ENCODE peak calls at places on chromosomes 6 and 20, in nine cellular contexts. One of them, this sample, is unnamed.

GRCh38 chr6:37473364-37474095 is 26.2 kb downstream of the CCDC167 start:
- DNase-seq in cardiac muscle cell: peak
- DNase-seq in AG04450: no peak
- DNase-seq in heart left ventricle: peak
- DNase-seq in foreskin fibroblast: peak
- DNase-seq in fibroblast of lung: peak
- DNase-seq in endothelial cell: no peak
- DNase-seq in chondrocyte: no peak
- DNase-seq in PC-9: peak
- DNase-seq in this sample: no peak

GRCh38 chr6:56359201-56359899 is 112.0 kb upstream of the COL21A1 start:
- DNase-seq in cardiac muscle cell: peak
- DNase-seq in AG04450: peak
- DNase-seq in heart left ventricle: peak
- DNase-seq in foreskin fibroblast: peak
- DNase-seq in fibroblast of lung: peak
- DNase-seq in endothelial cell: peak
- DNase-seq in chondrocyte: no peak
- DNase-seq in PC-9: peak
- DNase-seq in this sample: peak

GRCh38 chr6:110399219-110400071 is 15.9 kb downstream of the DDO start:
- DNase-seq in cardiac muscle cell: peak
- DNase-seq in AG04450: no peak
- DNase-seq in heart left ventricle: peak
- DNase-seq in foreskin fibroblast: peak
- DNase-seq in fibroblast of lung: peak
- DNase-seq in endothelial cell: no peak
- DNase-seq in chondrocyte: no peak
- DNase-seq in PC-9: peak
- DNase-seq in this sample: no peak

GRCh38 chr20:59850018-59850641 is 83.3 kb downstream of the SYCP2 start:
- DNase-seq in cardiac muscle cell: peak
- DNase-seq in AG04450: no peak
- DNase-seq in heart left ventricle: no peak
- DNase-seq in foreskin fibroblast: peak
- DNase-seq in fibroblast of lung: peak
- DNase-seq in endothelial cell: no peak
- DNase-seq in chondrocyte: no peak
- DNase-seq in PC-9: no peak
- DNase-seq in this sample: no peak

GRCh38 chr6:35327349-35328027 is 14.9 kb upstream of the PPARD start:
- DNase-seq in cardiac muscle cell: peak
- DNase-seq in AG04450: peak
- DNase-seq in heart left ventricle: peak
- DNase-seq in foreskin fibroblast: peak
- DNase-seq in fibroblast of lung: peak
- DNase-seq in endothelial cell: peak
- DNase-seq in chondrocyte: peak
- DNase-seq in PC-9: peak
- DNase-seq in this sample: peak

GRCh38 chr6:52009736-52010135 is 77.7 kb downstream of the PKHD1 start:
- DNase-seq in cardiac muscle cell: no peak
- DNase-seq in AG04450: no peak
- DNase-seq in heart left ventricle: no peak
- DNase-seq in foreskin fibroblast: no peak
- DNase-seq in fibroblast of lung: no peak
- DNase-seq in endothelial cell: no peak
- DNase-seq in chondrocyte: no peak
- DNase-seq in PC-9: no peak
- DNase-seq in this sample: no peak

GRCh38 chr6:63742060-63742459 is 106.5 kb downstream of the PHF3 start:
- DNase-seq in cardiac muscle cell: no peak
- DNase-seq in AG04450: no peak
- DNase-seq in heart left ventricle: no peak
- DNase-seq in foreskin fibroblast: no peak
- DNase-seq in fibroblast of lung: no peak
- DNase-seq in endothelial cell: no peak
- DNase-seq in chondrocyte: no peak
- DNase-seq in PC-9: peak
- DNase-seq in this sample: peak

GRCh38 chr6:146189131-146189530 is 160.3 kb downstream of the GRM1 start:
- DNase-seq in cardiac muscle cell: no peak
- DNase-seq in AG04450: no peak
- DNase-seq in heart left ventricle: no peak
- DNase-seq in foreskin fibroblast: no peak
- DNase-seq in fibroblast of lung: no peak
- DNase-seq in endothelial cell: no peak
- DNase-seq in chondrocyte: no peak
- DNase-seq in PC-9: no peak
- DNase-seq in this sample: no peak

GRCh38 chr20:1875762-1876161 is 19.4 kb upstream of the SIRPA start:
- DNase-seq in cardiac muscle cell: no peak
- DNase-seq in AG04450: no peak
- DNase-seq in heart left ventricle: no peak
- DNase-seq in foreskin fibroblast: no peak
- DNase-seq in fibroblast of lung: no peak
- DNase-seq in endothelial cell: no peak
- DNase-seq in chondrocyte: no peak
- DNase-seq in PC-9: no peak
- DNase-seq in this sample: no peak

GRCh38 chr6:105184921-105185320 is 5.1 kb upstream of the POPDC3 start:
- DNase-seq in cardiac muscle cell: peak
- DNase-seq in AG04450: no peak
- DNase-seq in heart left ventricle: no peak
- DNase-seq in foreskin fibroblast: no peak
- DNase-seq in fibroblast of lung: no peak
- DNase-seq in endothelial cell: no peak
- DNase-seq in chondrocyte: no peak
- DNase-seq in PC-9: no peak
- DNase-seq in this sample: no peak

GRCh38 chr20:59404749-59405148 is 104.3 kb downstream of the EDN3 start:
- DNase-seq in cardiac muscle cell: no peak
- DNase-seq in AG04450: no peak
- DNase-seq in heart left ventricle: no peak
- DNase-seq in foreskin fibroblast: no peak
- DNase-seq in fibroblast of lung: no peak
- DNase-seq in endothelial cell: no peak
- DNase-seq in chondrocyte: no peak
- DNase-seq in PC-9: no peak
- DNase-seq in this sample: no peak

GRCh38 chr6:29770286-29770685 is 47.1 kb downstream of the HLA-F start:
- DNase-seq in cardiac muscle cell: no peak
- DNase-seq in AG04450: no peak
- DNase-seq in heart left ventricle: no peak
- DNase-seq in foreskin fibroblast: no peak
- DNase-seq in fibroblast of lung: no peak
- DNase-seq in endothelial cell: no peak
- DNase-seq in chondrocyte: no peak
- DNase-seq in PC-9: no peak
- DNase-seq in this sample: no peak

GRCh38 chr20:45951925-45952834 is 17.7 kb downstream of the PCIF1 start:
- DNase-seq in cardiac muscle cell: no peak
- DNase-seq in AG04450: no peak
- DNase-seq in heart left ventricle: no peak
- DNase-seq in foreskin fibroblast: no peak
- DNase-seq in fibroblast of lung: no peak
- DNase-seq in endothelial cell: no peak
- DNase-seq in chondrocyte: no peak
- DNase-seq in PC-9: no peak
- DNase-seq in this sample: no peak

GRCh38 chr6:4253604-4254211 is 118.3 kb upstream of the ECI2 start:
- DNase-seq in cardiac muscle cell: peak
- DNase-seq in AG04450: peak
- DNase-seq in heart left ventricle: no peak
- DNase-seq in foreskin fibroblast: peak
- DNase-seq in fibroblast of lung: peak
- DNase-seq in endothelial cell: no peak
- DNase-seq in chondrocyte: no peak
- DNase-seq in PC-9: peak
- DNase-seq in this sample: peak

GRCh38 chr6:157649311-157650260 is 173.5 kb upstream of the SNX9 start:
- DNase-seq in cardiac muscle cell: peak
- DNase-seq in AG04450: no peak
- DNase-seq in heart left ventricle: no peak
- DNase-seq in foreskin fibroblast: no peak
- DNase-seq in fibroblast of lung: no peak
- DNase-seq in endothelial cell: no peak
- DNase-seq in chondrocyte: no peak
- DNase-seq in PC-9: no peak
- DNase-seq in this sample: no peak

GRCh38 chr20:25344634-25345033 is 46.0 kb downstream of the ABHD12 start:
- DNase-seq in cardiac muscle cell: no peak
- DNase-seq in AG04450: no peak
- DNase-seq in heart left ventricle: no peak
- DNase-seq in foreskin fibroblast: no peak
- DNase-seq in fibroblast of lung: no peak
- DNase-seq in endothelial cell: no peak
- DNase-seq in chondrocyte: no peak
- DNase-seq in PC-9: no peak
- DNase-seq in this sample: no peak
- TF ChIP-seq CTCF in cardiac muscle cell: no peak
- TF ChIP-seq CTCF in AG04450: no peak
- TF ChIP-seq CTCF in heart left ventricle: no peak
- TF ChIP-seq CTCF in foreskin fibroblast: no peak
- TF ChIP-seq CTCF in fibroblast of lung: no peak
- TF ChIP-seq CTCF in endothelial cell: no peak
- TF ChIP-seq CTCF in chondrocyte: no peak
- TF ChIP-seq CTCF in PC-9: no peak
- TF ChIP-seq CTCF in this sample: no peak

DNA sequence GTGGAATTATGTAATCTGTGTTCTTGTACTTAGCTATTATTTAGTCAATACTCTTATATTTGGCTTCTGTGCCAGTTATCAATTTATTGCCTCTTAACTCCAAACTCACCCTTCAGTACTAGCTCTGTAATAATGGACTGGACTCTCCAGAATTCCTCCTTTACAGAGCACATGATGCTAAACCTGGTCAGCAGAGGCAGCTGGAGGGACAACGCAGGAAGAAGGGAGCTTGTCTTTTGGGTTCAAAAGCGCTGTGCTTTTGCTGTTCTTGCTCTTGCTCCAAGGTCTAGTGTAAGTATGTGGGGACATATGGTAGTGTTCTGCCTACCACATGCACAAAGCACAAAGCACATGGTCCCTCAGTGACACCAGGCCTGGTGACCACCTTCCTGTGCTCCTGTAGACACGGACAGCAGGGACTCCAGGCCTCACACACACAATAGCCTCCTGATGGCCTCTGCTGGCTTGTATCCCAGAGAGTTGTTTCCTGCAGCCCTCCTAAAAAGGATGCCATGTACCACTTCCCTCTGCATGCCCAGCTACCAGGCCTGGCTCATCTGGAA is 46.1 kb downstream of the CHD6 start:
- DNase-seq in cardiac muscle cell: peak
- DNase-seq in AG04450: no peak
- DNase-seq in heart left ventricle: no peak
- DNase-seq in foreskin fibroblast: no peak
- DNase-seq in fibroblast of lung: no peak
- DNase-seq in endothelial cell: no peak
- DNase-seq in chondrocyte: no peak
- DNase-seq in PC-9: no peak
- DNase-seq in this sample: peak
- TF ChIP-seq CTCF in cardiac muscle cell: peak
- TF ChIP-seq CTCF in AG04450: peak
- TF ChIP-seq CTCF in heart left ventricle: no peak
- TF ChIP-seq CTCF in foreskin fibroblast: no peak
- TF ChIP-seq CTCF in fibroblast of lung: peak
- TF ChIP-seq CTCF in endothelial cell: no peak
- TF ChIP-seq CTCF in chondrocyte: no peak
- TF ChIP-seq CTCF in PC-9: peak
- TF ChIP-seq CTCF in this sample: peak

GRCh38 chr20:9126527-9126926 is 57.6 kb downstream of the PLCB4 start:
- DNase-seq in cardiac muscle cell: no peak
- DNase-seq in AG04450: no peak
- DNase-seq in heart left ventricle: no peak
- DNase-seq in foreskin fibroblast: no peak
- DNase-seq in fibroblast of lung: no peak
- DNase-seq in endothelial cell: no peak
- DNase-seq in chondrocyte: no peak
- DNase-seq in PC-9: no peak
- DNase-seq in this sample: no peak

GRCh38 chr20:9119776-9120175 is 50.9 kb downstream of the PLCB4 start:
- DNase-seq in cardiac muscle cell: no peak
- DNase-seq in AG04450: no peak
- DNase-seq in heart left ventricle: peak
- DNase-seq in foreskin fibroblast: no peak
- DNase-seq in fibroblast of lung: no peak
- DNase-seq in endothelial cell: no peak
- DNase-seq in chondrocyte: no peak
- DNase-seq in PC-9: peak
- DNase-seq in this sample: no peak

GRCh38 chr20:9117548-9117947 is 48.7 kb downstream of the PLCB4 start:
- DNase-seq in cardiac muscle cell: no peak
- DNase-seq in AG04450: no peak
- DNase-seq in heart left ventricle: no peak
- DNase-seq in foreskin fibroblast: no peak
- DNase-seq in fibroblast of lung: no peak
- DNase-seq in endothelial cell: no peak
- DNase-seq in chondrocyte: no peak
- DNase-seq in PC-9: no peak
- DNase-seq in this sample: no peak

DNA sequence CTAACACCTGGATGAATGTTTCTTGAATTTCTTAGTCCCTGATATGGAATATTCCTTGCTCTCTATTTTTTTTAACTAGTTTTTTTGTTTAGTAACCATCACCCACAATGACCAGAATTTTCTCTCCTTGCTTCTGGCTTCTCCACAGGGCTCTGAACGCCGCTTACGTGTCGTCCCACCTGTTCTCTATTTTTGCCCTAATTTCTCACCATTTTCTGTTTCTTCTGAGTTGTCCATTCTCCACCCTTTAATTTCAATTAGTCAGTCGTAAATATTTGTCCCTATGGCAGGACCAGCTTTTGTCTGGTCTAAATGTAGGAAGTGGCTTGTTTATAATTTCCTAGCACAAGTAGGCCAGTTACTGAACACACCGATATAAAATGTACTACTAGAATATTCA is 52.3 kb downstream of the PLCB4 start:
- DNase-seq in cardiac muscle cell: no peak
- DNase-seq in AG04450: no peak
- DNase-seq in heart left ventricle: no peak
- DNase-seq in foreskin fibroblast: no peak
- DNase-seq in fibroblast of lung: no peak
- DNase-seq in endothelial cell: no peak
- DNase-seq in chondrocyte: no peak
- DNase-seq in PC-9: no peak
- DNase-seq in this sample: no peak
- TF ChIP-seq CTCF in cardiac muscle cell: no peak
- TF ChIP-seq CTCF in AG04450: no peak
- TF ChIP-seq CTCF in heart left ventricle: no peak
- TF ChIP-seq CTCF in foreskin fibroblast: no peak
- TF ChIP-seq CTCF in fibroblast of lung: no peak
- TF ChIP-seq CTCF in endothelial cell: no peak
- TF ChIP-seq CTCF in chondrocyte: no peak
- TF ChIP-seq CTCF in PC-9: no peak
- TF ChIP-seq CTCF in this sample: no peak

DNA sequence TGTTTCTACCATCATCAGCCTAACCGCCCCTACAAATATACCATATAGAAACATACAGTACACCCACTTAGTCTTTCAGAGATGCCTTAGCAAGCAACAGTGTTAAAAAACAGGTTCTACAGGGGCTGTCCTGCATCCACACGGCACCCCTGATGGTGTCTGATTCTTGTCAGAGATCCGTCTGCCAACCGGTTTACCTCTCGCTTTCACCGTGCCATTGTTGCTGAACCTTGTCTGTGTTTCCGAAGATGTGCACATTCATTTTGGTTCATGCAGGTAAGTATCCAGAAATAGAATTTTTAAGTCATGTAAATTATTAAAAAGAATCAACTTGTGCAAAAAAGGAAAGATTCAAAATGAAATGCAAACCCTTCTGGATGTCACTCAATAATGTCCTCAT is 52.9 kb downstream of the EPHA7 start:
- DNase-seq in cardiac muscle cell: no peak
- DNase-seq in AG04450: no peak
- DNase-seq in heart left ventricle: no peak
- DNase-seq in foreskin fibroblast: no peak
- DNase-seq in fibroblast of lung: no peak
- DNase-seq in endothelial cell: no peak
- DNase-seq in chondrocyte: no peak
- DNase-seq in PC-9: no peak
- DNase-seq in this sample: no peak
- TF ChIP-seq CTCF in cardiac muscle cell: no peak
- TF ChIP-seq CTCF in AG04450: no peak
- TF ChIP-seq CTCF in heart left ventricle: no peak
- TF ChIP-seq CTCF in foreskin fibroblast: no peak
- TF ChIP-seq CTCF in fibroblast of lung: no peak
- TF ChIP-seq CTCF in endothelial cell: no peak
- TF ChIP-seq CTCF in chondrocyte: no peak
- TF ChIP-seq CTCF in PC-9: no peak
- TF ChIP-seq CTCF in this sample: no peak

This sample was measured in Calu3.